ENCODE peak calls at places on chromosomes 2 and 18, in nine cellular contexts. Z is SJSA1; A is naive thymus-derived CD8-positive, alpha-beta T cell; M is ACHN; X is tibial artery; Y is spleen; P is mesenteric fat pad; N is NCI-H446 treated with DMSO at 0.1 percent for 48 hours; I is T-helper 2 cell. D is an unnamed sample.
A peak's percentile ranks its signal among the peaks of the same experiment; 100 is the strongest.

GRCh38 chr2:67374481-67374880 is 22.7 kb upstream of the ETAA1 start:
- DNase-seq in Z (no peak), A (no peak), M (no peak), X (no peak), Y (no peak), P (no peak), N (no peak), I (no peak), D (no peak)

GRCh38 chr2:70527447-70528080 is 26.1 kb downstream of the TGFA start:
- DNase-seq in Z (no peak), A (no peak), M (peak; percentile 82), X (no peak), Y (no peak), P (no peak), N (no peak), I (no peak), D (no peak)

GRCh38 chr2:23381084-23381483 is 3.9 kb upstream of the KLHL29 start:
- DNase-seq in Z (peak; percentile 62), A (peak; percentile 31), M (peak; percentile 94), X (peak; percentile 79), Y (no peak), P (no peak), N (peak; percentile 48), I (no peak), D (peak; percentile 75)

GRCh38 chr2:108978709-108979111 is 10.3 kb downstream of the EDAR start:
- DNase-seq in Z (peak; percentile 14), A (no peak), M (peak; percentile 40), X (no peak), Y (no peak), P (no peak), N (no peak), I (no peak), D (no peak)

GRCh38 chr18:42574871-42575270 is 540.6 kb downstream of the RIT2 start:
- DNase-seq in Z (no peak), A (no peak), M (no peak), X (no peak), Y (no peak), P (no peak), N (peak; percentile 97), I (no peak), D (no peak)

GRCh38 chr2:19719540-19719939 is 182.2 kb downstream of the TTC32 start:
- DNase-seq in Z (no peak), A (no peak), M (no peak), X (no peak), Y (no peak), P (no peak), N (no peak), I (no peak), D (no peak)

GRCh38 chr2:233365861-233366520 is 11.7 kb downstream of the DGKD start:
- DNase-seq in Z (no peak), A (no peak), M (no peak), X (no peak), Y (no peak), P (peak; percentile 64), N (no peak), I (no peak), D (no peak)

GRCh38 chr18:24530630-24531111 is 70.2 kb downstream of the HRH4 start:
- DNase-seq in Z (no peak), A (no peak), M (peak; percentile 47), X (no peak), Y (no peak), P (no peak), N (no peak), I (no peak), D (peak; percentile 23)

GRCh38 chr2:239826786-239827510 is 198.2 kb downstream of the NDUFA10 start:
- DNase-seq in Z (no peak), A (no peak), M (no peak), X (peak; percentile 49), Y (peak; percentile 68), P (peak; percentile 71), N (no peak), I (no peak), D (no peak)

GRCh38 chr2:15378148-15378908 is 182.8 kb downstream of the NBAS start:
- DNase-seq in Z (no peak), A (no peak), M (no peak), X (no peak), Y (no peak), P (no peak), N (no peak), I (no peak), D (no peak)

GRCh38 chr18:39053569-39053968 is 1488.0 kb upstream of the CELF4 start:
- DNase-seq in Z (no peak), A (no peak), M (no peak), X (no peak), Y (no peak), P (no peak), N (peak; percentile 20), I (no peak), D (no peak)

GRCh38 chr18:74672371-74672770 is 74.7 kb downstream of the ZNF407 start:
- DNase-seq in Z (no peak), A (no peak), M (no peak), X (no peak), Y (no peak), P (no peak), N (no peak), I (no peak), D (no peak)

GRCh38 chr2:200810967-200811335 is 759 bp upstream of the BZW1 start:
- DNase-seq in Z (no peak), A (no peak), M (no peak), X (no peak), Y (no peak), P (no peak), N (no peak), I (no peak), D (no peak)

GRCh38 chr18:3511980-3512379 is 62.0 kb downstream of the TGIF1 start:
- DNase-seq in Z (peak; percentile 83), A (no peak), M (peak; percentile 28), X (no peak), Y (no peak), P (no peak), N (no peak), I (no peak), D (peak; percentile 81)

GRCh38 chr18:76578571-76579300 is 83.7 kb upstream of the ZNF516 start:
- DNase-seq in Z (no peak), A (no peak), M (no peak), X (no peak), Y (no peak), P (no peak), N (no peak), I (no peak), D (no peak)

GRCh38 chr2:234674781-234675201 is 177.9 kb upstream of the ARL4C start:
- DNase-seq in Z (peak; percentile 97), A (no peak), M (peak; percentile 10), X (no peak), Y (no peak), P (no peak), N (no peak), I (no peak), D (no peak)

GRCh38 chr2:113407446-113408099 is 29.9 kb upstream of the ZNG1B start:
- DNase-seq in Z (no peak), A (no peak), M (peak; percentile 45), X (no peak), Y (no peak), P (no peak), N (no peak), I (no peak), D (peak; percentile 35)

GRCh38 chr18:12838178-12838634 is 45.8 kb downstream of the PTPN2 start:
- DNase-seq in Z (peak; percentile 65), A (no peak), M (peak; percentile 87), X (no peak), Y (no peak), P (no peak), N (no peak), I (no peak), D (peak; percentile 94)

GRCh38 chr18:32328379-32328778 is 138.5 kb downstream of the MEP1B start:
- DNase-seq in Z (no peak), A (no peak), M (no peak), X (no peak), Y (no peak), P (no peak), N (no peak), I (no peak), D (no peak)

GRCh38 chr2:31440764-31441163 is 26.2 kb upstream of the XDH start:
- DNase-seq in Z (no peak), A (no peak), M (no peak), X (no peak), Y (no peak), P (no peak), N (peak; percentile 4), I (no peak), D (peak; percentile 71)

GRCh38 chr2:128306081-128306930 is 12.4 kb downstream of the HS6ST1 start:
- DNase-seq in Z (peak; percentile 98), A (no peak), M (no peak), X (peak; percentile 73), Y (no peak), P (no peak), N (no peak), I (no peak), D (peak; percentile 91)

GRCh38 chr18:4454548-4455112 is 477 bp downstream of the DLGAP1 start:
- DNase-seq in Z (no peak), A (no peak), M (no peak), X (no peak), Y (no peak), P (no peak), N (no peak), I (no peak), D (no peak)

GRCh38 chr2:60939622-60940021 is 58.2 kb downstream of the REL start:
- DNase-seq in Z (no peak), A (no peak), M (no peak), X (no peak), Y (no peak), P (no peak), N (no peak), I (no peak), D (no peak)

GRCh38 chr2:88603146-88603545 is 24.1 kb downstream of the EIF2AK3 start:
- DNase-seq in Z (no peak), A (no peak), M (peak; percentile 20), X (no peak), Y (no peak), P (no peak), N (no peak), I (no peak), D (no peak)

GRCh38 chr18:8947576-8947975 is 154.9 kb upstream of the NDUFV2 start:
- DNase-seq in Z (peak; percentile 66), A (no peak), M (no peak), X (no peak), Y (no peak), P (no peak), N (peak; percentile 84), I (no peak), D (no peak)

GRCh38 chr2:168456526-168457176 is 579 bp downstream of the CERS6 start:
- DNase-seq in Z (peak; percentile 57), A (no peak), M (peak; percentile 58), X (peak; percentile 70), Y (peak; percentile 87), P (no peak), N (peak; percentile 44), I (no peak), D (peak; percentile 55)

GRCh38 chr18:63775166-63775730 is at the start of gene SERPINB7:
- DNase-seq in Z (peak; percentile 46), A (no peak), M (peak; percentile 71), X (no peak), Y (no peak), P (no peak), N (no peak), I (no peak), D (peak; percentile 55)

GRCh38 chr2:64750817-64751285 is 97.1 kb upstream of the SERTAD2 start:
- DNase-seq in Z (peak; percentile 99), A (peak; percentile 97), M (peak; percentile 99), X (peak; percentile 100), Y (peak; percentile 99), P (peak; percentile 99), N (peak; percentile 99), I (no peak), D (peak; percentile 99)

GRCh38 chr2:106560773-106561172 is 73.6 kb downstream of the CD8B2 start:
- DNase-seq in Z (no peak), A (no peak), M (no peak), X (no peak), Y (no peak), P (no peak), N (no peak), I (no peak), D (no peak)

GRCh38 chr2:126299469-126299976 is 356.4 kb upstream of the GYPC start:
- DNase-seq in Z (no peak), A (no peak), M (no peak), X (no peak), Y (no peak), P (no peak), N (no peak), I (no peak), D (no peak)

GRCh38 chr18:54805571-54806334 is 22.5 kb upstream of the RAB27B start:
- DNase-seq in Z (no peak), A (no peak), M (no peak), X (no peak), Y (no peak), P (no peak), N (no peak), I (no peak), D (no peak)

D was measured in RWPE1.